ENCODE peak calls at places on chromosomes 13 and 19, in eight cellular contexts. B is mesendoderm, K is IMR-90, V is astrocyte, Q is H1, W is GM23248, U is fibroblast of lung, R is HCT116. N is an unnamed sample. For H3K4me1 and H3K27me3, the result is how much of the 10 kb centered on the place peaks cover.

GRCh38 chr19:58182577-58182988 is 278 bp upstream of the ZNF274 start:
- DNase-seq in B (no peak), W (no peak), K (no peak), V (no peak), R (no peak), Q (no peak), U (no peak), N (no peak)

GRCh38 chr13:103952183-103952582 is 886.0 kb upstream of the SLC10A2 start:
- DNase-seq in R (no peak), B (no peak), K (no peak), Q (no peak), V (no peak), U (no peak), W (peak), N (no peak)

GRCh38 chr13:72920097-72920496 is 138.2 kb downstream of the PIBF1 start:
- DNase-seq in U (no peak), K (peak), B (no peak), R (no peak), V (peak), Q (no peak), W (peak), N (no peak)

GRCh38 chr13:99215466-99215865 is 14.8 kb downstream of the UBAC2 start:
- DNase-seq in R (no peak), W (no peak), B (no peak), V (no peak), Q (no peak), U (no peak), K (no peak), N (no peak)

GRCh38 chr19:46787331-46788100 is 878 bp downstream of the SLC1A5 start:
- DNase-seq in R (no peak), W (peak), B (peak), K (peak), U (peak), V (peak), Q (peak), N (peak)

GRCh38 chr13:70370924-70371323 is 262.7 kb upstream of the KLHL1 start:
- DNase-seq in Q (no peak), W (no peak), V (no peak), R (no peak), B (no peak), K (no peak), U (no peak), N (no peak)

GRCh38 chr19:58328999-58329398 is 2.2 kb downstream of the ZSCAN22 start:
- DNase-seq in K (no peak), Q (peak), V (no peak), R (no peak), U (no peak), B (peak), W (no peak), N (no peak)

GRCh38 chr19:44212865-44213346 is 574 bp downstream of the ZNF227 start:
- DNase-seq in V (peak), B (peak), U (peak), R (no peak), Q (no peak), K (peak), W (peak), N (peak)

GRCh38 chr19:7748756-7749155 is 1.4 kb upstream of the CD209 start:
- DNase-seq in B (peak), U (no peak), R (peak), W (peak), K (peak), V (no peak), Q (peak), N (no peak)

GRCh38 chr13:37340911-37341670 is 235.6 kb upstream of the CSNK1A1L start:
- DNase-seq in K (no peak), U (no peak), W (no peak), V (no peak), R (no peak), B (no peak), Q (no peak), N (no peak)

GRCh38 chr19:3062165-3063105 is at the start of gene TLE5:
- DNase-seq in V (no peak), K (no peak), R (no peak), Q (peak), U (no peak), B (peak), W (peak), N (peak)

GRCh38 chr13:87677334-87678234 is 6.4 kb downstream of the SLITRK5 start:
- DNase-seq in R (no peak), V (no peak), W (peak), U (peak), Q (peak), K (no peak), B (peak), N (peak)

GRCh38 chr13:99501952-99502310 is 659 bp downstream of the TM9SF2 start:
- DNase-seq in B (peak), V (peak), Q (no peak), R (no peak), U (peak), W (peak), K (peak), N (peak)

GRCh38 chr13:23979361-23980159 is 82.3 kb upstream of the C1QTNF9B start:
- DNase-seq in U (peak), R (no peak), B (peak), W (peak), V (peak), K (peak), Q (peak), N (peak)

GRCh38 chr19:7658219-7658686 is 10.6 kb upstream of the RETN start:
- DNase-seq in Q (no peak), B (peak), V (no peak), K (no peak), R (no peak), W (peak), U (no peak), N (no peak)

GRCh38 chr19:43476606-43477005 is 11.2 kb upstream of the LYPD3 start:
- DNase-seq in U (peak), K (peak), Q (no peak), B (peak), W (peak), V (peak), R (no peak), N (no peak)

GRCh38 chr13:37429976-37430375 is 168.6 kb downstream of the POSTN start:
- DNase-seq in K (peak), R (no peak), B (no peak), W (peak), U (peak), V (peak), Q (no peak), N (no peak)

GRCh38 chr19:37941820-37942515 is 35.0 kb downstream of the SIPA1L3 start:
- DNase-seq in K (no peak), W (no peak), B (no peak), R (no peak), Q (no peak), U (no peak), V (no peak), N (peak)

GRCh38 chr19:2043864-2044708 is 7.0 kb downstream of the MKNK2 start:
- DNase-seq in W (no peak), Q (peak), B (no peak), U (no peak), V (no peak), R (no peak), K (no peak), N (peak)

GRCh38 chr19:2041686-2042484 is 9.2 kb downstream of the MKNK2 start:
- DNase-seq in B (peak), K (peak), Q (peak), R (peak), V (peak), U (peak), W (peak), N (peak)

GRCh38 chr19:2043269-2043641 is 7.8 kb downstream of the MKNK2 start:
- DNase-seq in U (no peak), R (no peak), Q (peak), K (no peak), W (no peak), V (no peak), B (no peak), N (peak)

GRCh38 chr19:2041436-2041685 is 9.7 kb downstream of the MKNK2 start:
- DNase-seq in Q (no peak), B (no peak), K (no peak), U (no peak), W (no peak), V (no peak), R (no peak), N (peak)

GRCh38 chr19:2042485-2043268 is 8.4 kb downstream of the MKNK2 start:
- DNase-seq in Q (no peak), K (no peak), R (no peak), U (no peak), W (no peak), B (no peak), V (no peak), N (peak)
- H3K4me1 ChIP-seq in Q (under half), K (under half), R (under half), U (under half), W (under half), B (under half), V (under half), N (under half)

GRCh38 chr19:55939206-55939605 is 7.1 kb upstream of the NLRP13 start:
- DNase-seq in W (no peak), B (no peak), Q (no peak), K (no peak), U (no peak), R (no peak), V (no peak), N (no peak)
- H3K27me3 ChIP-seq in W (under half), B (under half), Q (under half), K (under half), U (under half), R (under half), V (under half), N (under half)

GRCh38 chr13:94968757-94969086 is 256.4 kb upstream of the SOX21 start:
- DNase-seq in V (no peak), K (no peak), R (no peak), B (no peak), W (no peak), U (peak), Q (no peak), N (no peak)
- H3K4me2 ChIP-seq in V (peak), K (peak), R (no peak), B (peak), W (no peak), U (no peak), Q (peak), N (peak)

DNA sequence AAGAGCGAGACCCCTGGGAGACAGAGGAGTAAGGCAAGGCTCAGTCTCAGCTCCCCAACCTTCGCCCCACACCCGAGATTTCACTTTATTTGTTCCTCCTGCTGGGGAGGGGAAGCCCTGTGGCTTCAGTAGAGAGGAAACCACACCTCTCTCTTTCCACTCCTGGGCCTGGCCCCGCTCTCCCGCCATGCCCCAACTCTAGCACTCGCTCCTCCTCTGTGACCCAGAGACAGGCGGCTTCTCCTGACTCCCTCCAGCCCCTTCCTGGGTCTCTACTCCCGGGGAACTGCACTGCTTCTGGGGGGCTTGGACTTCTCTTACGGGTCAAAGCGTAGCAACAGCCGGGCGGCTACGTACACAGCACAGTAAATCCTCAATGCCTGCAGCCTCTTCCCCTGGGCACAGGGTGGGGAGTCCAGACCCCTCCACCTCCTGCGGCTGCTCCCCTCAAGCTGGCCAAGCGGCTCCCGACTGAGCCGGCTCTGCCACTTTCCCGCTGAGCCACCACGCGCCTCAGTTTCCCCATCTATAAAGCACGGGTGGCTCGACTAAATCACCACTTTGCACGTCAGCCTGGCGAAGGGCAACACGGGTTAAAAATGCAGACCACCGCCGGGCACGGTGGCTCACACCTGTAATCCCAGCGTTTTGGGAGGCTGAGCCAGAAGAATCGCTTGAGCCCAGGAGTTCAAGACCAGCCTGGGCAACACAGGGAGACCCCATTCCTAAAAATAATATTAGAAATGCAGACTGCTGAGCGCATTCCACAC is 1.4 kb downstream of the RNF126 start:
- DNase-seq in Q (no peak), W (peak), K (no peak), U (no peak), R (no peak), V (no peak), B (no peak), N (peak)
- H3K4me1 ChIP-seq in Q (under half), W (under half), K (under half), U (under half), R (under half), V (under half), B (under half), N (under half)

GRCh38 chr19:17949956-17950309 is 17.0 kb upstream of the KCNN1 start:
- DNase-seq in V (no peak), Q (peak), R (no peak), U (no peak), K (no peak), W (no peak), B (peak), N (no peak)

GRCh38 chr19:17948967-17949930 is 16.4 kb downstream of the CCDC124 start:
- DNase-seq in W (no peak), U (no peak), R (no peak), V (no peak), B (no peak), K (no peak), Q (peak), N (no peak)

GRCh38 chr19:17952041-17952976 is 14.6 kb upstream of the KCNN1 start:
- DNase-seq in K (no peak), R (no peak), U (no peak), W (no peak), V (no peak), B (no peak), Q (peak), N (no peak)

GRCh38 chr19:17951151-17952040 is 15.5 kb upstream of the KCNN1 start:
- DNase-seq in R (no peak), B (no peak), V (no peak), Q (peak), U (no peak), K (no peak), W (no peak), N (no peak)

DNA sequence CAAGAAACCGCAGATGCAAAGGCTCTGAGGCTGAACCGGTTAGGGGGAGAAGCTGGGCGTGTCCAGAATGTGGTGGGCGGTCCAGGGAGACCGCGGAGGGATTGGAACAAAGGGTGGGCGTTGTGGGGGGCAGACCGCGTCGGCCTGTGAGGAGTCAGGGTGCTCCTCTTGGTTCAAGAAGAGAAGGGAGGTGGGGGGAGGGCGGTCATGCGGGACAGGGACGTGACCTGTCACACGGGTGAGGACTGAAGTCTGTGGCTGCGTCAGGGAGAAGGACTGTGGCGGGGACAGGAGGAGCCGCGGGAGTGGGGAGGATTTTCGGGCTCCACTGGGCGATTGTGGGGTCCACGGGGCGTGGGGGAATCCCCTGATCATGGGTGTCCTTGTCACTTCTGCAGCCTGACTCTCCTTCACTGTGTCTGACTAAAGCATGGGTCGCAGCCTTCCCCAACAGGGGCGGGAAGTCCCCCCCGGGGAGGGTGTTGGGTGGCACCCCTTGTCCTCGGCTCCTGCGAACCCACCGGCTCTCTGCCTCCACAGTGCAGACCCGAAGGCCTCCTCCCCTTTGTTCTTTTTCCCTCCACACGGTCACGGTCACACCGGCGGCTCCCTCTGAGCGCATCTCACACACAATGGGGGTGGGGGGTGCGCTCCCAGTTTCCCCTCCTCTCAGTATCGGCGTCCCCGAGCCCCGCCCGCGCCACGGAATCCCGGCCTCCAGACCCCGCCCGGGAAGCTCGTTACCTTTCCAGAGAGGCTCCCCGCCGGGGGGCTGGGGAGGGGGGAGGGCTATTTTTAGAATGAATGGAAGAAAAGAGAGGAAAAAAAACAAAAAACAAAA is 16.4 kb upstream of the KCNN1 start:
- DNase-seq in V (no peak), K (no peak), Q (peak), R (no peak), W (peak), B (no peak), U (no peak), N (no peak)
- H3K27me3 ChIP-seq in V (half or more), K (half or more), Q (half or more), R (under half), W (half or more), B (under half), U (under half), N (under half)

GRCh38 chr13:43041368-43041921 is 18.1 kb downstream of the DNAJC15 start:
- DNase-seq in U (no peak), K (peak), R (no peak), B (no peak), W (peak), V (no peak), Q (no peak), N (no peak)
- H3K4me2 ChIP-seq in U (no peak), K (no peak), R (no peak), B (no peak), W (no peak), V (no peak), Q (no peak), N (no peak)

GRCh38 chr19:13850910-13851753 is 25.8 kb upstream of the NANOS3 start:
- DNase-seq in V (peak), K (peak), Q (no peak), W (peak), R (peak), U (peak), B (peak), N (peak)

GRCh38 chr19:13849991-13850909 is 26.7 kb upstream of the NANOS3 start:
- DNase-seq in R (no peak), U (peak), W (peak), Q (peak), B (peak), V (no peak), K (peak), N (peak)

GRCh38 chr19:13848811-13849241 is 28.1 kb upstream of the NANOS3 start:
- DNase-seq in V (no peak), W (no peak), R (no peak), U (no peak), K (no peak), B (peak), Q (no peak), N (no peak)

GRCh38 chr19:13847900-13848677 is 28.8 kb upstream of the NANOS3 start:
- DNase-seq in U (no peak), V (no peak), Q (no peak), K (no peak), B (no peak), W (no peak), R (no peak), N (no peak)

DNA sequence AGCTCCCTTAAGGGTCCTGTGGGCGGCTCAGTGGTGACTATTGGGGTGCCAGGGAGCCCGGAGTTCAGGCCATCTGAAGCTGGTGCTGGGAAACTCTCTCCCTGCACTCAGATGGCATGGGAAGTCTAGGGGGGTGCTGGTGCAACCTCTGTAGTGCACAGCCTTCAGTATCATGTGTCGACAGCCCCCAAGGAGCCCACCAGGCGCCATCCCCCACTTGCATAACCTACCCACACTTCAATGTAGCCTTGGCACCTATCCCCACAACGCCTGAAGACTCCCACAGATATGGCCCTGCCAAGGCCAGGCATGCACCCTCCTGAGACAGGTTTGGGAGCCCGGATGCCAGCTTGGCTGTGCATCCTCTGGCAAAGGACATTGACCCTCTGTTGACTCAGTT is 27.7 kb upstream of the NANOS3 start:
- DNase-seq in W (no peak), Q (no peak), U (no peak), K (no peak), V (no peak), B (no peak), R (no peak), N (no peak)
- H3K4me1 ChIP-seq in W (half or more), Q (under half), U (under half), K (under half), V (half or more), B (under half), R (half or more), N (half or more)

GRCh38 chr19:54480048-54480447 is 7.0 kb upstream of the CDC42EP5 start:
- DNase-seq in Q (no peak), V (no peak), W (no peak), R (no peak), B (no peak), U (no peak), K (no peak), N (no peak)

GRCh38 chr19:54485846-54486245 is 12.8 kb upstream of the CDC42EP5 start:
- DNase-seq in K (no peak), V (no peak), U (no peak), R (no peak), W (peak), Q (no peak), B (no peak), N (no peak)

GRCh38 chr19:54481326-54481930 is 8.3 kb upstream of the CDC42EP5 start:
- DNase-seq in Q (peak), V (no peak), B (peak), U (peak), K (peak), W (peak), R (peak), N (peak)

GRCh38 chr19:54484451-54484850 is 11.4 kb upstream of the CDC42EP5 start:
- DNase-seq in W (no peak), R (no peak), V (no peak), U (no peak), Q (no peak), K (no peak), B (no peak), N (no peak)

GRCh38 chr19:54482889-54483288 is 9.8 kb upstream of the CDC42EP5 start:
- DNase-seq in Q (no peak), U (no peak), R (no peak), V (no peak), K (no peak), W (no peak), B (no peak), N (no peak)
- H3K27me3 ChIP-seq in Q (under half), U (under half), R (under half), V (under half), K (under half), W (under half), B (under half), N (under half)

DNA sequence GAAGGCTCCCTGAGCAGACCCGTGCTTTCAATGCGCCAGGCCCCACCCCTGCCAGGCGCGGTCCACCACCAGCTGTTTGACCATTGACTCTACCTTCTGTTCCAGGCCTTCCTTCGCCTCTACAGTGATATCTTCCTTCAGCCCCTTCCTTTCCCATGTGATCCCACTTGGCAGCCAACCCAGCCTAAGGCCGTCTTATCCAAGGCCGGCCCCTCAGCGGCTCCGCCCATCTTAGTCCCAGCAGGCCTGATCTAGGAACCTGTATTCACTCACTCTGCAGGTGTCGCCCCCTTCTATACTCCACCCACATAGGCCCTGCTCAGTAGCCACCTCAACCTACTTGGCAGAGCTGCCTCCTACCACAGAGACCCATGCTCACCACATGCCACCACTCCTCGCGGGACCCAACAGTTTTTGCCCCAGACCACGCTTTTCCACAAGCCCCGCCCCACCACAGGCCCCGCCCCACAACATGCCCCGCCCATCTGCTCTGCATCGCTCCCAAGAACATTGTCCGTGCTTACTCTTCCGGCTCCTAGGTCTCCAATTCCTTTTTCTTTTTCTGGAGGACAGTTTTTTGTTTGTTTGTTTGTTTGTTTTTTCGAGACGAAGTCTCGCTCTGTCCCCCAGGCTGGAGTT is 2.9 kb downstream of the RASIP1 start:
- DNase-seq in U (no peak), V (no peak), B (peak), R (no peak), Q (no peak), W (no peak), K (no peak), N (no peak)
- H3K4me2 ChIP-seq in U (no peak), V (no peak), B (no peak), R (peak), Q (no peak), W (no peak), K (no peak), N (no peak)

N was measured in hepatocyte.